ENCODE peak calls at places on chromosomes 2 and 18, in six cellular contexts. D, F, J, C, S and X are unnamed samples.
A peak's percentile ranks its signal among the peaks of the same experiment; 100 is the strongest.

GRCh38 chr2:188734688-188735087 is 239.5 kb upstream of the COL3A1 start:
- DNase-seq in D (no peak), F (no peak), J (no peak), C (no peak), S (no peak), X (no peak)

GRCh38 chr18:42156266-42156665 is 201.2 kb downstream of the PIK3C3 start:
- DNase-seq in D (no peak), F (no peak), J (no peak), C (no peak), S (no peak), X (no peak)

GRCh38 chr2:168577885-168578284 is 121.8 kb downstream of the CERS6 start:
- DNase-seq in D (no peak), F (no peak), J (no peak), C (no peak), S (peak; percentile 12), X (no peak)

GRCh38 chr18:22674300-22674699 is 256.6 kb upstream of the CTAGE1 start:
- DNase-seq in D (peak; percentile 70), F (no peak), J (no peak), C (no peak), S (no peak), X (no peak)

GRCh38 chr2:88053301-88053700 is 2.3 kb downstream of the KRCC1 start:
- DNase-seq in D (no peak), F (no peak), J (no peak), C (no peak), S (no peak), X (no peak)

GRCh38 chr18:23377669-23378469 is 75.2 kb upstream of the RIOK3 start:
- DNase-seq in D (peak; percentile 51), F (no peak), J (no peak), C (no peak), S (no peak), X (no peak)

GRCh38 chr18:74631242-74632087 is 33.8 kb downstream of the ZNF407 start:
- DNase-seq in D (no peak), F (no peak), J (peak; percentile 21), C (no peak), S (no peak), X (no peak)

GRCh38 chr2:95320986-95321767 is 24.0 kb downstream of the KCNIP3 start:
- DNase-seq in D (no peak), F (no peak), J (no peak), C (no peak), S (no peak), X (no peak)

GRCh38 chr2:15640291-15640711 is 48.6 kb downstream of the DDX1 start:
- DNase-seq in D (no peak), F (no peak), J (peak; percentile 59), C (no peak), S (no peak), X (no peak)

GRCh38 chr2:48725696-48726494 is 29.6 kb downstream of the LHCGR start:
- DNase-seq in D (no peak), F (no peak), J (no peak), C (no peak), S (no peak), X (no peak)

GRCh38 chr2:50039445-50039844 is 885.1 kb upstream of the FSHR start:
- DNase-seq in D (no peak), F (no peak), J (no peak), C (no peak), S (no peak), X (no peak)

GRCh38 chr2:68505603-68506159 is 38.3 kb downstream of the APLF start:
- DNase-seq in D (no peak), F (no peak), J (no peak), C (no peak), S (no peak), X (no peak)

GRCh38 chr2:68506170-68506569 is 38.8 kb downstream of the APLF start:
- DNase-seq in D (no peak), F (no peak), J (no peak), C (no peak), S (no peak), X (no peak)

GRCh38 chr2:68499133-68499532 is 31.7 kb downstream of the APLF start:
- DNase-seq in D (no peak), F (no peak), J (no peak), C (no peak), S (no peak), X (no peak)

DNA sequence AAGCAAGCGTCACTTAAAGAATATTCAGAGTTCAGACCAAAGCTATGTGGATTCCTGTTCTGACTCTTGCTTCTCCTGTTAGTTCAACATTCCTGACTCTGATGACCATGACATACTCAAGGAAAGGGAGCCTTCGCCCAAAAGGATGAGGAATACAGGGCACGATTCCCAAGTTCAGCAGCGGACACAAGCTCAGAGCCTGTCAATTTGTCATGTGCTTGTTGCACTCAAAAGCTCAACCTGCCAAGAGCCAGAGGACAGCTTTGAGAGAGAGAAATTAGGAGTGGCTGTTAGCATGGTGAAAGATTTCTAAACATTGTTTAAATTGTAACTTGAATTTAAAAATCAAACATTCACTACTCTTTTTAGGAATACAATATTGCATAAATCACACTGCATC is 33.3 kb downstream of the APLF start:
- DNase-seq in D (no peak), F (no peak), J (no peak), C (no peak), S (no peak), X (no peak)
- H3K4me3 ChIP-seq in D (no peak overlapping the region), F (no peak overlapping the region), J (no peak overlapping the region), C (no peak overlapping the region), S (no peak overlapping the region), X (no peak overlapping the region)

GRCh38 chr2:127514076-127514475 is 12.2 kb downstream of the IWS1 start:
- DNase-seq in D (no peak), F (no peak), J (no peak), C (no peak), S (no peak), X (no peak)

GRCh38 chr2:127514485-127514884 is 11.8 kb downstream of the IWS1 start:
- DNase-seq in D (no peak), F (no peak), J (no peak), C (no peak), S (no peak), X (no peak)

GRCh38 chr2:127511917-127512316 is 14.4 kb downstream of the IWS1 start:
- DNase-seq in D (no peak), F (no peak), J (no peak), C (no peak), S (no peak), X (no peak)

GRCh38 chr2:127511090-127511489 is 15.2 kb downstream of the IWS1 start:
- DNase-seq in D (no peak), F (no peak), J (no peak), C (no peak), S (no peak), X (no peak)

DNA sequence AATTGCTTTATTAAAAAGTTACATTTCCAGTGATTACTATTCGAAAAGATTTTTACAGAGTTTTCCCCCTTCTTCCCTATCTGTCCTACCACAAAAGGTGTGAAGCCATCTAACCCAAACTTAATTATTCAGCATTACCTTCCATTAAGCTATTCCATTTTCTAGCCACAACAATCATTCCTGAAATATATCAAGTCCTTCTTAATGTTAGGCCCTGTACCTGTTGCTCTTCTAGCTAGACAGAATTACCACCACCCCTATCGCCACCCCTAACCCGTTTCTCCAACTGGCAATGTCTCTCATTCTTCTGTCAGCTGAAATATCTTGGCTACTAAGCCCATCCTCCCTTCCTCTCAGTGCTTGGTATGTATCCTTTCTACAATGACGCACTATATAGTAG is 13.9 kb downstream of the IWS1 start:
- DNase-seq in D (no peak), F (no peak), J (no peak), C (no peak), S (no peak), X (no peak)
- H3K4me1 ChIP-seq in D (peaks cover 55% of the 10 kb centered on the region), F (no peaks in the 10 kb centered on the region), J (peaks cover 17% of the 10 kb centered on the region), C (peaks cover 31% of the 10 kb centered on the region), S (peaks cover 29% of the 10 kb centered on the region), X (peaks cover 76% of the 10 kb centered on the region)

DNA sequence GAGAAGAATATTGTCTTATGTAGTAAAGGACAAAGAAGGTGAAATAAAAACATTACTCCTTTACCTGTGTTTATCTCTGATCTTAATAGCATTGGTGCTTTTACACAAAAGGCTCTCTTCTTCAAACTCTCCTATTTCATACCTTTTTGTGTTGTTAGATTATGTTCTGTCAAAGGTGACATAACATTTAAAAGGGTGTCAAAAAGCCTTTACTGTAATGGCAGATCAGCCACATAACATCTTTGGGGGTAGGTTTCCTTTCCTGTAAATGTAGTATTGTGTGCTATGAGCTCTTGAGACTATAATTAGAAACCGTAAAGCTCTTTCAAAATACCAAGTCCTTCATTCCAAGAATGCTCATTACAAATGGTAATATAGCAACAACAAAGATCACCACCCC is 400.1 kb downstream of the LNPK start:
- DNase-seq in D (no peak), F (no peak), J (no peak), C (no peak), S (no peak), X (no peak)
- TF ChIP-seq EP300 in D (no peak), F (no peak), J (no peak), C (no peak), S (no peak), X (no peak)

GRCh38 chr2:218271865-218272530 is 1.7 kb downstream of the PNKD start:
- DNase-seq in D (no peak), F (no peak), J (no peak), C (no peak), S (no peak), X (no peak)
- H3K4me3 ChIP-seq in D (no peak overlapping the region), F (no peak overlapping the region), J (no peak overlapping the region), C (peak overlapping the region; percentile 79), S (no peak overlapping the region), X (peak overlapping the region; percentile 90)

GRCh38 chr2:42974303-42974696 is 181.9 kb upstream of the HAAO start:
- DNase-seq in D (no peak), F (no peak), J (no peak), C (no peak), S (no peak), X (no peak)

GRCh38 chr2:42976400-42976799 is 184.0 kb upstream of the HAAO start:
- DNase-seq in D (no peak), F (no peak), J (no peak), C (no peak), S (no peak), X (no peak)

GRCh38 chr2:42973771-42974170 is 181.4 kb upstream of the HAAO start:
- DNase-seq in D (no peak), F (peak; percentile 5), J (no peak), C (no peak), S (no peak), X (no peak)

GRCh38 chr2:42975358-42975717 is 183.0 kb upstream of the HAAO start:
- DNase-seq in D (no peak), F (no peak), J (no peak), C (no peak), S (no peak), X (no peak)

DNA sequence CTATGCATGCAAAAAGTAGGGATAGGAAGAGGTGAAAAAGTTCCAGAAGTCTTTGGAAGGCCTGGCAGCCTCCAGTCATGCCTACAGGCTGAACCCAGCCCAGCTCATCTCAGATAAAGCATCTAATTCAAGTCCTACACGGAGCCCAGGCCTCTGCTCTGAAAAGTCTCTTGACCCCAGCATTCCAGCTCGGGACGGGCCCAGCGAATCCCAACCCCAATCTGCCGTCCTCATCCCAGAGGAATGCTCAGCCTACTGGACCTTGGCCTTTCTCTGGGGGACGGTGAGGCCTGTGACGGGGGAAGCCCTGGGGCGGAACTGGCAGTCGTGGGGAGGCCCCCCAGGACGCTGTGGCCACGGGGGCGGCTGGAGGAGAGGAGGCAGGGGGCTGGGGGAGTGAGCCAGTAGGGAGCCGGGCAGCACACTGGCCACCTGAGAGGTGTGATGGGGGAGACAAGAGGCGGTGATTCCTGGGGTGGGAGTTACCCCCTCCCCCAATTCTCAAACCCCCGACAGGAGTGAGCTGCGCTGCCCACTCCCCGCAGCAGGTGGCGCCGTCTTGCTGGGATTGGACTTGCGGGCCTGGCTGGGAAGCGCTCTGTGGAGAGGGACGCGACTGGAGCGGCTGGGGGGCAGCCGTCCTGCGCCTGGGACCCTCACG is 182.4 kb upstream of the HAAO start:
- DNase-seq in D (peak; percentile 64), F (peak; percentile 83), J (peak; percentile 85), C (peak; percentile 86), S (peak; percentile 79), X (no peak)
- H3K4me1 ChIP-seq in D (peaks cover 37% of the 10 kb centered on the region), F (no peaks in the 10 kb centered on the region), J (peaks cover 16% of the 10 kb centered on the region), C (peaks cover 34% of the 10 kb centered on the region), S (peaks cover 28% of the 10 kb centered on the region), X (peaks cover 21% of the 10 kb centered on the region)